ENCODE peak calls at places on chromosome 22, in nine cellular contexts. H is colonic mucosa; X is H9; O is CD8-positive, alpha-beta T cell; Y is ovary; Z is heart right ventricle; R is fibroblast of lung; V is tibial nerve; I is CD4-positive, alpha-beta memory T cell. C is an unnamed sample.
A peak's percentile ranks its signal among the peaks of the same experiment; 100 is the strongest.

GRCh38 chr22:44685384-44686056 is 16.5 kb upstream of the PRR5 start:
- DNase-seq in H (peak; percentile 85), X (peak; percentile 68), O (peak; percentile 82), Y (no peak), Z (peak; percentile 42), R (peak; percentile 43), V (no peak), I (peak; percentile 83), C (no peak)

GRCh38 chr22:49333206-49333605 is 494.5 kb downstream of the BRD1 start:
- DNase-seq in H (no peak), X (no peak), O (no peak), Y (no peak), Z (no peak), R (no peak), V (no peak), I (no peak), C (no peak)

GRCh38 chr22:24686280-24686679 is 83.3 kb downstream of the GGT1 start:
- DNase-seq in H (no peak), X (no peak), O (no peak), Y (no peak), Z (no peak), R (no peak), V (no peak), I (no peak), C (no peak)

GRCh38 chr22:36377022-36377631 is 10.6 kb downstream of the MYH9 start:
- DNase-seq in H (no peak), X (no peak), O (no peak), Y (no peak), Z (no peak), R (no peak), V (no peak), I (peak; percentile 86), C (no peak)

GRCh38 chr22:25494774-25495173 is 69.7 kb upstream of the GRK3 start:
- DNase-seq in H (no peak), X (no peak), O (no peak), Y (no peak), Z (no peak), R (no peak), V (no peak), I (no peak), C (no peak)

GRCh38 chr22:44689173-44689572 is 12.8 kb upstream of the PRR5 start:
- DNase-seq in H (no peak), X (no peak), O (no peak), Y (no peak), Z (no peak), R (no peak), V (no peak), I (no peak), C (no peak)

GRCh38 chr22:45473626-45474237 is 29.0 kb upstream of the FBLN1 start:
- DNase-seq in H (no peak), X (no peak), O (no peak), Y (peak; percentile 58), Z (no peak), R (no peak), V (no peak), I (no peak), C (no peak)

GRCh38 chr22:41238570-41239442 is 1.9 kb downstream of the CHADL start:
- DNase-seq in H (no peak), X (no peak), O (no peak), Y (no peak), Z (no peak), R (no peak), V (no peak), I (no peak), C (peak; percentile 83)

GRCh38 chr22:42627981-42628380 is 12.4 kb downstream of the ATP5MGL start:
- DNase-seq in H (no peak), X (no peak), O (no peak), Y (no peak), Z (peak; percentile 5), R (no peak), V (peak; percentile 4), I (no peak), C (no peak)

GRCh38 chr22:27627444-27627833 is 174.1 kb downstream of the MN1 start:
- DNase-seq in H (no peak), X (no peak), O (no peak), Y (no peak), Z (no peak), R (no peak), V (no peak), I (no peak), C (no peak)

GRCh38 chr22:42438293-42438650 is 6.1 kb upstream of the NFAM1 start:
- DNase-seq in H (no peak), X (peak; percentile 75), O (no peak), Y (no peak), Z (no peak), R (no peak), V (no peak), I (no peak), C (no peak)

GRCh38 chr22:22376352-22376706 is 131.7 kb downstream of the VPREB1 start:
- DNase-seq in H (no peak), X (no peak), O (no peak), Y (no peak), Z (no peak), R (no peak), V (no peak), I (no peak), C (no peak)
- H3K4me1 ChIP-seq in H (no peaks in the 10 kb centered on the region), X (no peaks in the 10 kb centered on the region), O (no peaks in the 10 kb centered on the region), Y (no peaks in the 10 kb centered on the region), Z (no peaks in the 10 kb centered on the region), R (no peaks in the 10 kb centered on the region), V (no peaks in the 10 kb centered on the region), I (no peaks in the 10 kb centered on the region), C (no peaks in the 10 kb centered on the region)

GRCh38 chr22:50625568-50626313 is 2.2 kb downstream of the ARSA start:
- DNase-seq in H (no peak), X (peak; percentile 73), O (no peak), Y (no peak), Z (peak; percentile 38), R (no peak), V (no peak), I (no peak), C (no peak)

GRCh38 chr22:50625131-50625567 is 2.8 kb downstream of the ARSA start:
- DNase-seq in H (no peak), X (no peak), O (no peak), Y (no peak), Z (no peak), R (no peak), V (no peak), I (no peak), C (peak; percentile 79)

GRCh38 chr22:50622723-50623327 is 5.1 kb downstream of the ARSA start:
- DNase-seq in H (peak; percentile 91), X (peak; percentile 41), O (no peak), Y (no peak), Z (no peak), R (no peak), V (no peak), I (no peak), C (peak; percentile 49)

GRCh38 chr22:50626314-50626855 is 1.6 kb downstream of the ARSA start:
- DNase-seq in H (no peak), X (peak; percentile 17), O (no peak), Y (no peak), Z (no peak), R (no peak), V (no peak), I (no peak), C (no peak)

GRCh38 chr22:50624347-50625130 is 3.4 kb downstream of the ARSA start:
- DNase-seq in H (no peak), X (no peak), O (no peak), Y (no peak), Z (no peak), R (no peak), V (no peak), I (no peak), C (no peak)
- H3K4me1 ChIP-seq in H (peaks cover 8% of the 10 kb centered on the region), X (peaks cover 13% of the 10 kb centered on the region), O (peaks cover 49% of the 10 kb centered on the region), Y (peaks cover 7% of the 10 kb centered on the region), Z (peaks cover 26% of the 10 kb centered on the region), R (peaks cover 10% of the 10 kb centered on the region), V (peaks cover 34% of the 10 kb centered on the region), I (peaks cover 57% of the 10 kb centered on the region), C (peaks cover 49% of the 10 kb centered on the region)

DNA sequence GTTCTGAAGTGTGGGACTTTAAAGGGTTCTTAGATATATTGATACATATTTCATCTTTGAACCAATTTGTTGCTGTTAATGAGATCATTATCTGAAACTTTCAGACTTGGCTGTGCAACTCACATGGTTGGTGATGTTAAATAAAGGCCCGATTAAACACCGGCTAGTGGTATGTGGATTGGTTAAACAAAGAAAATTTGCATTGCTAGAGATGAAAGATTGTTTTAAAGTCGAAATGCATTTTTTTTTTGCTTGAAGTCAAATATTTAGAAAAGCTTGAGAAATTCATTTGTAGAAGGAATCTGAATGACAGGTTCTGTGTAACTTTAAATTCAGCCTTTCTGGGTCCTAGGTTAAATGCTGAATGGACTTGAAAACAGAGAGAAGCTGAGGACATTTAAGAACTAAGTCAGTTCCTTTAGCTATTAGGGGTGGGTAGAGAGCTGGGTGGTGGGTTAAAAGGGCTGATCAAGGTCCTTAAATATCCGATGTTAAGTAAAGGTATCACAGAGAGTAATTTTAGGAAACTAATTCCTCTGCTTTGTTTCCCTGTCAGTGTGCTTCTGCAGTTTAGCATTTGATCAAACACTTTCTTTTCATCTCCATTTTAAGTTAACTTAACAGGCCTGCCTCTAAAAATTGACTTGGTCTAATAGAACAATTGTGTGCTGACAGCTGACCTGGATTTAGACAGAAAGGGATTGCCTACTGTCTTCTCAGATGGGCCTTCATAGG is 4.5 kb downstream of the ZNRF3 start:
- DNase-seq in H (no peak), X (no peak), O (no peak), Y (no peak), Z (no peak), R (no peak), V (no peak), I (no peak), C (no peak)
- H3K4me1 ChIP-seq in H (no peaks in the 10 kb centered on the region), X (peaks cover 6% of the 10 kb centered on the region), O (peaks cover 7% of the 10 kb centered on the region), Y (peaks cover 4% of the 10 kb centered on the region), Z (peaks cover 10% of the 10 kb centered on the region), R (peaks cover 2% of the 10 kb centered on the region), V (peaks cover 6% of the 10 kb centered on the region), I (peaks cover 9% of the 10 kb centered on the region), C (peaks cover 16% of the 10 kb centered on the region)

GRCh38 chr22:33841281-33842005 is 78.8 kb downstream of the LARGE1 start:
- DNase-seq in H (no peak), X (no peak), O (no peak), Y (no peak), Z (no peak), R (no peak), V (no peak), I (no peak), C (no peak)

GRCh38 chr22:33835196-33835788 is 85.0 kb downstream of the LARGE1 start:
- DNase-seq in H (peak; percentile 39), X (no peak), O (no peak), Y (no peak), Z (no peak), R (no peak), V (no peak), I (no peak), C (no peak)

GRCh38 chr22:33837806-33838205 is 82.5 kb downstream of the LARGE1 start:
- DNase-seq in H (no peak), X (no peak), O (no peak), Y (no peak), Z (no peak), R (no peak), V (no peak), I (no peak), C (no peak)

GRCh38 chr22:33842006-33842354 is 78.3 kb downstream of the LARGE1 start:
- DNase-seq in H (no peak), X (no peak), O (no peak), Y (no peak), Z (no peak), R (no peak), V (no peak), I (no peak), C (no peak)

DNA sequence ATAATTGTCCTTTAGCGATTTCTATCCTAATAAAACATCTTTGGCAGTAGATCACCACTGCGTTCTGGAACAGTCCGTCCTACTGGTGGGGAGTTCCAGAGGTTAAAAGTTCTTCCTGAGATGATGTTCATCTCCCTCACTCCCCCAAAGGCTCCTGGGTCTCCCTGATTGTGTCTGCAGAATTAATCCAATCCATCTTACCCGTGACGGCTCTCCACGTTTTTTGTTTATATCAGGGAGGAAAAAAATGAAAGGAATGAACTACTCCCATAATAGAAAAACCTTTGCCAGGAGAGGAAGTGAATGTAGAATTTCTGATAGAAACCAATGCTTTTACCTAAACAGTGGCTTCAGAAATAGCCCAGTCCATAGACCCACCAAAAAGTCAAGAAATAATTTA is 81.6 kb downstream of the LARGE1 start:
- DNase-seq in H (no peak), X (no peak), O (no peak), Y (no peak), Z (no peak), R (no peak), V (no peak), I (no peak), C (no peak)
- H3K4me1 ChIP-seq in H (peaks cover 11% of the 10 kb centered on the region), X (peaks cover 41% of the 10 kb centered on the region), O (no peaks in the 10 kb centered on the region), Y (peaks cover 14% of the 10 kb centered on the region), Z (peaks cover 32% of the 10 kb centered on the region), R (no peaks in the 10 kb centered on the region), V (peaks cover 7% of the 10 kb centered on the region), I (no peaks in the 10 kb centered on the region), C (no peaks in the 10 kb centered on the region)